ENCODE peak calls at places on chromosomes 12 and 14, in eight cellular contexts. One of them, this sample, is unnamed.

GRCh38 chr14:76581592-76581991 is 179.7 kb upstream of the VASH1 start:
- DNase-seq in SK-N-SH: no peak
- DNase-seq in H9: no peak
- DNase-seq in colonic mucosa: no peak
- DNase-seq in GM20000: no peak
- DNase-seq in PC-3: no peak
- DNase-seq in suprapubic skin: no peak
- DNase-seq in cardiac fibroblast: no peak
- DNase-seq in this sample: no peak

GRCh38 chr12:53645191-53645590 is 19.0 kb upstream of the ATF7 start:
- DNase-seq in H9: no peak
- DNase-seq in PC-3: no peak
- DNase-seq in SK-N-SH: no peak
- DNase-seq in GM20000: no peak
- DNase-seq in colonic mucosa: no peak
- DNase-seq in suprapubic skin: no peak
- DNase-seq in cardiac fibroblast: peak; percentile 24
- DNase-seq in this sample: no peak

GRCh38 chr14:69319911-69320310 is 60.0 kb downstream of the GALNT16 start:
- DNase-seq in SK-N-SH: no peak
- DNase-seq in colonic mucosa: no peak
- DNase-seq in PC-3: no peak
- DNase-seq in H9: no peak
- DNase-seq in suprapubic skin: peak; percentile 29
- DNase-seq in cardiac fibroblast: no peak
- DNase-seq in GM20000: no peak
- DNase-seq in this sample: no peak

GRCh38 chr14:64209428-64210165 is 84.6 kb downstream of the ESR2 start:
- DNase-seq in colonic mucosa: peak; percentile 34
- DNase-seq in H9: no peak
- DNase-seq in suprapubic skin: no peak
- DNase-seq in GM20000: peak; percentile 31
- DNase-seq in PC-3: no peak
- DNase-seq in cardiac fibroblast: peak; percentile 21
- DNase-seq in SK-N-SH: no peak
- DNase-seq in this sample: peak; percentile 29

GRCh38 chr12:116656371-116656770 is 81.5 kb downstream of the SPRING1 start:
- DNase-seq in suprapubic skin: no peak
- DNase-seq in cardiac fibroblast: no peak
- DNase-seq in SK-N-SH: no peak
- DNase-seq in PC-3: no peak
- DNase-seq in GM20000: no peak
- DNase-seq in H9: no peak
- DNase-seq in colonic mucosa: no peak
- DNase-seq in this sample: no peak

GRCh38 chr12:48110691-48111315 is 4.9 kb upstream of the SENP1 start:
- DNase-seq in SK-N-SH: no peak
- DNase-seq in PC-3: peak; percentile 16
- DNase-seq in H9: no peak
- DNase-seq in GM20000: no peak
- DNase-seq in colonic mucosa: no peak
- DNase-seq in suprapubic skin: no peak
- DNase-seq in cardiac fibroblast: no peak
- DNase-seq in this sample: no peak

GRCh38 chr12:25960176-25960575 is 1.7 kb downstream of the RASSF8 start:
- DNase-seq in GM20000: no peak
- DNase-seq in H9: no peak
- DNase-seq in SK-N-SH: peak; percentile 55
- DNase-seq in PC-3: peak; percentile 76
- DNase-seq in cardiac fibroblast: peak; percentile 51
- DNase-seq in colonic mucosa: no peak
- DNase-seq in suprapubic skin: no peak
- DNase-seq in this sample: no peak

GRCh38 chr14:88729159-88729558 is 63.6 kb downstream of the EML5 start:
- DNase-seq in GM20000: no peak
- DNase-seq in H9: no peak
- DNase-seq in colonic mucosa: no peak
- DNase-seq in PC-3: peak; percentile 37
- DNase-seq in suprapubic skin: no peak
- DNase-seq in SK-N-SH: peak; percentile 26
- DNase-seq in cardiac fibroblast: peak; percentile 2
- DNase-seq in this sample: no peak

GRCh38 chr14:21518725-21519124 is 7.4 kb downstream of the SALL2 start:
- DNase-seq in cardiac fibroblast: no peak
- DNase-seq in GM20000: no peak
- DNase-seq in SK-N-SH: no peak
- DNase-seq in H9: no peak
- DNase-seq in suprapubic skin: no peak
- DNase-seq in PC-3: no peak
- DNase-seq in colonic mucosa: no peak
- DNase-seq in this sample: no peak

GRCh38 chr12:69630191-69630590 is 19.5 kb upstream of the LRRC10 start:
- DNase-seq in cardiac fibroblast: peak; percentile 8
- DNase-seq in GM20000: no peak
- DNase-seq in H9: peak; percentile 47
- DNase-seq in PC-3: peak; percentile 15
- DNase-seq in suprapubic skin: no peak
- DNase-seq in SK-N-SH: no peak
- DNase-seq in colonic mucosa: no peak
- DNase-seq in this sample: no peak

GRCh38 chr14:94582199-94582750 is 1.0 kb downstream of the SERPINA5 start:
- DNase-seq in SK-N-SH: no peak
- DNase-seq in GM20000: no peak
- DNase-seq in PC-3: no peak
- DNase-seq in suprapubic skin: no peak
- DNase-seq in cardiac fibroblast: no peak
- DNase-seq in H9: no peak
- DNase-seq in colonic mucosa: no peak
- DNase-seq in this sample: no peak

GRCh38 chr14:85437143-85437542 is 92.8 kb upstream of the FLRT2 start:
- DNase-seq in colonic mucosa: no peak
- DNase-seq in GM20000: no peak
- DNase-seq in PC-3: peak; percentile 77
- DNase-seq in cardiac fibroblast: peak; percentile 74
- DNase-seq in H9: no peak
- DNase-seq in suprapubic skin: no peak
- DNase-seq in SK-N-SH: no peak
- DNase-seq in this sample: no peak

GRCh38 chr14:92792885-92793284 is 1.2 kb upstream of the GOLGA5 start:
- DNase-seq in GM20000: no peak
- DNase-seq in suprapubic skin: no peak
- DNase-seq in cardiac fibroblast: peak; percentile 28
- DNase-seq in colonic mucosa: no peak
- DNase-seq in PC-3: peak; percentile 12
- DNase-seq in H9: no peak
- DNase-seq in SK-N-SH: no peak
- DNase-seq in this sample: no peak

GRCh38 chr12:112418596-112419268 is at the start of gene PTPN11:
- DNase-seq in H9: peak; percentile 95
- DNase-seq in PC-3: peak; percentile 82
- DNase-seq in cardiac fibroblast: peak; percentile 81
- DNase-seq in GM20000: peak; percentile 91
- DNase-seq in suprapubic skin: peak; percentile 94
- DNase-seq in colonic mucosa: peak; percentile 92
- DNase-seq in SK-N-SH: peak; percentile 96
- DNase-seq in this sample: peak; percentile 93

GRCh38 chr14:69247691-69248440 is 12.1 kb upstream of the GALNT16 start:
- DNase-seq in colonic mucosa: no peak
- DNase-seq in SK-N-SH: no peak
- DNase-seq in GM20000: no peak
- DNase-seq in cardiac fibroblast: peak; percentile 77
- DNase-seq in suprapubic skin: no peak
- DNase-seq in H9: no peak
- DNase-seq in PC-3: peak; percentile 11
- DNase-seq in this sample: no peak

GRCh38 chr14:33943081-33943480 is 7.8 kb downstream of the EGLN3 start:
- DNase-seq in suprapubic skin: no peak
- DNase-seq in GM20000: no peak
- DNase-seq in SK-N-SH: peak; percentile 74
- DNase-seq in colonic mucosa: peak; percentile 65
- DNase-seq in cardiac fibroblast: no peak
- DNase-seq in PC-3: no peak
- DNase-seq in H9: no peak
- DNase-seq in this sample: peak; percentile 39

GRCh38 chr12:127260531-127260930 is 1006.4 kb upstream of the TMEM132C start:
- DNase-seq in PC-3: no peak
- DNase-seq in GM20000: no peak
- DNase-seq in SK-N-SH: no peak
- DNase-seq in cardiac fibroblast: peak; percentile 80
- DNase-seq in suprapubic skin: no peak
- DNase-seq in H9: no peak
- DNase-seq in colonic mucosa: no peak
- DNase-seq in this sample: no peak

GRCh38 chr12:7695159-7695930 is at the start of gene GDF3:
- DNase-seq in cardiac fibroblast: peak; percentile 19
- DNase-seq in SK-N-SH: no peak
- DNase-seq in PC-3: no peak
- DNase-seq in H9: no peak
- DNase-seq in suprapubic skin: no peak
- DNase-seq in GM20000: no peak
- DNase-seq in colonic mucosa: peak; percentile 20
- DNase-seq in this sample: no peak

GRCh38 chr14:23299558-23299957 is 3.1 kb downstream of the PPP1R3E start:
- DNase-seq in SK-N-SH: no peak
- DNase-seq in H9: no peak
- DNase-seq in colonic mucosa: no peak
- DNase-seq in GM20000: no peak
- DNase-seq in cardiac fibroblast: peak; percentile 71
- DNase-seq in PC-3: peak; percentile 36
- DNase-seq in suprapubic skin: no peak
- DNase-seq in this sample: no peak

GRCh38 chr14:35116242-35116641 is 5.5 kb downstream of the PPP2R3C start:
- DNase-seq in H9: no peak
- DNase-seq in colonic mucosa: no peak
- DNase-seq in suprapubic skin: no peak
- DNase-seq in PC-3: no peak
- DNase-seq in SK-N-SH: no peak
- DNase-seq in GM20000: no peak
- DNase-seq in cardiac fibroblast: no peak
- DNase-seq in this sample: no peak

GRCh38 chr14:92437729-92438280 is 75.8 kb upstream of the RIN3 start:
- DNase-seq in SK-N-SH: no peak
- DNase-seq in GM20000: no peak
- DNase-seq in PC-3: no peak
- DNase-seq in cardiac fibroblast: no peak
- DNase-seq in suprapubic skin: no peak
- DNase-seq in H9: no peak
- DNase-seq in colonic mucosa: no peak
- DNase-seq in this sample: no peak

GRCh38 chr12:52156757-52157565 is 34.9 kb downstream of the KRT80 start:
- DNase-seq in GM20000: peak; percentile 83
- DNase-seq in colonic mucosa: peak; percentile 85
- DNase-seq in cardiac fibroblast: peak; percentile 73
- DNase-seq in PC-3: peak; percentile 86
- DNase-seq in H9: peak; percentile 92
- DNase-seq in SK-N-SH: peak; percentile 92
- DNase-seq in suprapubic skin: no peak
- DNase-seq in this sample: peak; percentile 82
- TF ChIP-seq CTCF in GM20000: peak; percentile 91
- TF ChIP-seq CTCF in colonic mucosa: peak; percentile 91
- TF ChIP-seq CTCF in cardiac fibroblast: peak; percentile 93
- TF ChIP-seq CTCF in PC-3: peak; percentile 98
- TF ChIP-seq CTCF in H9: peak; percentile 98
- TF ChIP-seq CTCF in SK-N-SH: peak; percentile 98
- TF ChIP-seq CTCF in suprapubic skin: peak; percentile 96
- TF ChIP-seq CTCF in this sample: peak; percentile 95

DNA sequence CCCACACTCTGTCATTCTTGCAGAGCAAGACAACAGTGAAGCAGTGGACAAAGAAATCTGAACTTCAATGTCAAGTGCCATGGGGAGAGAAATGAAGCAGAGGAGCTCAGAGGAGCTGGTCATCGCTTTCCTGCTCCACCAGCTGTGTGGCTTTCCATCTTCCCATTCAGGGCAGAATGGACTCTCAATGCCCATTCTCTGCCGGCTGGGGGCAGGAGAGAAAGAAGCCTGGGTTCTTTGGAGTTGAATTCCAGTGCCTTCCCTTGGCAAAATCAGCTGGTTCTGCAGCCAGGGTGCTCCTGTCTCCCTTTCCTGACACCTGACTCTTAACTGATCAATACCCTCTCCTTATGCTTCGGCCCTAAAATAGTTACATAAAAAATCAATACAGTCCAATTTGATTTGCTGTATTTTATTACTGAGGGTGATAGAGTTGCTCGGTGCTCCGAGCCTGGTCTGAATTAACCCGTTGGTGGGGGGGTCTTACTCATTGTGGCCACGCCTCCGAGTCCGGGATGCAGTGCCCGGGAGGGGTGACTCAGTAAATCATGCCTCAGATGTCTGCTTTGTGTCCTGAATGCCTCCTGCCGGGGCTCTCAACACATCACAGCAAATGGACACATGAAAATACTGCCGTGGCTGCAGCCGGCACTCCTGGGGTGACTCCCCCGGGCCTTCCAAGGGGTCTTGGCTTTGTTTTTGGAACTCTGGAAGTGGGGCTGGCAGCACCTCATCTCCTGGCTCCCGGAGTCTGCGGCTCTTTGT is 128.7 kb downstream of the AACS start:
- DNase-seq in SK-N-SH: peak; percentile 65
- DNase-seq in cardiac fibroblast: peak; percentile 55
- DNase-seq in colonic mucosa: no peak
- DNase-seq in suprapubic skin: no peak
- DNase-seq in GM20000: no peak
- DNase-seq in PC-3: peak; percentile 48
- DNase-seq in H9: peak; percentile 71
- DNase-seq in this sample: no peak
- TF ChIP-seq CTCF in SK-N-SH: no peak
- TF ChIP-seq CTCF in cardiac fibroblast: no peak
- TF ChIP-seq CTCF in colonic mucosa: no peak
- TF ChIP-seq CTCF in suprapubic skin: no peak
- TF ChIP-seq CTCF in GM20000: no peak
- TF ChIP-seq CTCF in PC-3: no peak
- TF ChIP-seq CTCF in H9: peak; percentile 45
- TF ChIP-seq CTCF in this sample: peak; percentile 42

GRCh38 chr12:27085654-27086053 is 3.3 kb upstream of the C12orf71 start:
- DNase-seq in GM20000: no peak
- DNase-seq in H9: no peak
- DNase-seq in SK-N-SH: no peak
- DNase-seq in suprapubic skin: no peak
- DNase-seq in PC-3: no peak
- DNase-seq in cardiac fibroblast: no peak
- DNase-seq in colonic mucosa: no peak
- DNase-seq in this sample: no peak
- TF ChIP-seq CTCF in GM20000: no peak
- TF ChIP-seq CTCF in H9: no peak
- TF ChIP-seq CTCF in SK-N-SH: no peak
- TF ChIP-seq CTCF in suprapubic skin: no peak
- TF ChIP-seq CTCF in PC-3: no peak
- TF ChIP-seq CTCF in cardiac fibroblast: no peak
- TF ChIP-seq CTCF in colonic mucosa: no peak
- TF ChIP-seq CTCF in this sample: no peak

GRCh38 chr12:104288635-104289258 is 14.8 kb upstream of the EID3 start:
- DNase-seq in SK-N-SH: peak; percentile 91
- DNase-seq in colonic mucosa: peak; percentile 91
- DNase-seq in suprapubic skin: peak; percentile 89
- DNase-seq in H9: peak; percentile 96
- DNase-seq in GM20000: peak; percentile 89
- DNase-seq in PC-3: peak; percentile 96
- DNase-seq in cardiac fibroblast: peak; percentile 82
- DNase-seq in this sample: peak; percentile 83
- TF ChIP-seq CTCF in SK-N-SH: no peak
- TF ChIP-seq CTCF in colonic mucosa: no peak
- TF ChIP-seq CTCF in suprapubic skin: no peak
- TF ChIP-seq CTCF in H9: no peak
- TF ChIP-seq CTCF in GM20000: no peak
- TF ChIP-seq CTCF in PC-3: peak; percentile 14
- TF ChIP-seq CTCF in cardiac fibroblast: no peak
- TF ChIP-seq CTCF in this sample: peak; percentile 10